ENCODE peak calls at places on chromosomes 16 and 17, in nine cellular contexts. Y, N, V, O, M, E, F, B and C are unnamed samples.

GRCh38 chr17:15480209-15480608 is 12.8 kb upstream of the CDRT4 start:
- DNase-seq in Y (no peak), N (no peak), V (no peak), O (no peak), M (no peak), E (no peak), F (no peak), B (no peak), C (no peak)

GRCh38 chr17:16928406-16929280 is 43.3 kb downstream of the TNFRSF13B start:
- DNase-seq in Y (no peak), N (peak; percentile 59), V (no peak), O (no peak), M (peak; percentile 58), E (no peak), F (no peak), B (no peak), C (no peak)

GRCh38 chr17:75468779-75469373 is 12.4 kb downstream of the TMEM94 start:
- DNase-seq in Y (no peak), N (no peak), V (no peak), O (no peak), M (no peak), E (no peak), F (no peak), B (peak; percentile 74), C (no peak)

GRCh38 chr17:28338056-28338768 is 2.7 kb downstream of the TNFAIP1 start:
- DNase-seq in Y (peak; percentile 89), N (no peak), V (peak; percentile 61), O (no peak), M (no peak), E (no peak), F (no peak), B (no peak), C (no peak)

GRCh38 chr16:88536971-88537751 is 33.0 kb upstream of the ZC3H18 start:
- DNase-seq in Y (no peak), N (no peak), V (no peak), O (no peak), M (no peak), E (peak; percentile 47), F (no peak), B (no peak), C (no peak)

GRCh38 chr16:48860341-48860740 is 250.4 kb upstream of the N4BP1 start:
- DNase-seq in Y (no peak), N (no peak), V (no peak), O (no peak), M (no peak), E (no peak), F (no peak), B (no peak), C (no peak)

GRCh38 chr17:45052052-45052772 is 780 bp upstream of the DCAKD start:
- DNase-seq in Y (peak; percentile 42), N (peak; percentile 88), V (peak; percentile 42), O (no peak), M (no peak), E (peak; percentile 66), F (peak; percentile 50), B (peak; percentile 61), C (peak; percentile 34)

GRCh38 chr17:21025446-21025845 is 17.4 kb downstream of the USP22 start:
- DNase-seq in Y (peak; percentile 69), N (no peak), V (no peak), O (no peak), M (no peak), E (no peak), F (no peak), B (no peak), C (no peak)

GRCh38 chr17:41814195-41814594 is 1.4 kb downstream of the FKBP10 start:
- DNase-seq in Y (peak; percentile 29), N (no peak), V (peak; percentile 59), O (no peak), M (no peak), E (no peak), F (no peak), B (no peak), C (no peak)
- H3K4me3 ChIP-seq in Y (peak overlapping the region; percentile 98), N (no peak overlapping the region), V (peak overlapping the region; percentile 92), O (no peak overlapping the region), M (no peak overlapping the region), E (peak overlapping the region; percentile 82), F (no peak overlapping the region), B (no peak overlapping the region), C (no peak overlapping the region)

DNA sequence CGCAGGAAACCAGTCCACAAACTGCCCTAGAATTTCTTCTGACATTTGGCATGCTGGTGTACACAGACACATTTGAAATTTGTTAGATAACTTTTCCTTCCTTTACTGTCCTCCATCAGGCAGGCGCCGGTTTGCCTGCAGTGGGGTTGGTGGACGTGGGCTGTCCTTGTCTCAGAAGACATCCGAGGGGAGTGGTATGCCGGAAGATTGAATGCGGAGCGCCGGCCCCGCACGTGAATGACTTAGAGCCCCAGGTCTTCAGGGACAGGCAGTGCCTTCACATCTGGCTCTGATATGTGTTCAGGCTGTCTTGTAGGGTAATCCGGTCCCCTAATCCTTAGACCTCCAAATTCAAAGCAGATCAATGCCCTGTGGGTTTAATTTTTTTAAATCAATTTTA is 13.4 kb downstream of the RAB40C start:
- DNase-seq in Y (no peak), N (no peak), V (no peak), O (no peak), M (no peak), E (no peak), F (no peak), B (no peak), C (no peak)
- H3K9me3 ChIP-seq in Y (no peaks in the 10 kb centered on the region), N (no peaks in the 10 kb centered on the region), V (no peaks in the 10 kb centered on the region), O (no peaks in the 10 kb centered on the region), M (no peaks in the 10 kb centered on the region), E (no peaks in the 10 kb centered on the region), F (no peaks in the 10 kb centered on the region), B (no peaks in the 10 kb centered on the region), C (no peaks in the 10 kb centered on the region)

GRCh38 chr16:85015481-85016177 is 4.3 kb upstream of the ZDHHC7 start:
- DNase-seq in Y (no peak), N (no peak), V (no peak), O (no peak), M (no peak), E (peak; percentile 15), F (no peak), B (no peak), C (no peak)
- H3K4me3 ChIP-seq in Y (no peak overlapping the region), N (no peak overlapping the region), V (no peak overlapping the region), O (no peak overlapping the region), M (no peak overlapping the region), E (no peak overlapping the region), F (no peak overlapping the region), B (no peak overlapping the region), C (no peak overlapping the region)

GRCh38 chr16:35196313-35196712 is 1736.9 kb downstream of the TP53TG3F start:
- DNase-seq in Y (no peak), N (no peak), V (no peak), O (no peak), M (no peak), E (no peak), F (no peak), B (no peak), C (no peak)

GRCh38 chr16:35193956-35194355 is 1734.5 kb downstream of the TP53TG3F start:
- DNase-seq in Y (no peak), N (no peak), V (no peak), O (no peak), M (no peak), E (no peak), F (no peak), B (no peak), C (no peak)

GRCh38 chr16:35195864-35196216 is 1736.4 kb downstream of the TP53TG3F start:
- DNase-seq in Y (no peak), N (no peak), V (no peak), O (no peak), M (no peak), E (no peak), F (no peak), B (no peak), C (no peak)

GRCh38 chr16:35195173-35195863 is 1735.9 kb downstream of the TP53TG3F start:
- DNase-seq in Y (no peak), N (no peak), V (no peak), O (no peak), M (no peak), E (no peak), F (no peak), B (no peak), C (no peak)

DNA sequence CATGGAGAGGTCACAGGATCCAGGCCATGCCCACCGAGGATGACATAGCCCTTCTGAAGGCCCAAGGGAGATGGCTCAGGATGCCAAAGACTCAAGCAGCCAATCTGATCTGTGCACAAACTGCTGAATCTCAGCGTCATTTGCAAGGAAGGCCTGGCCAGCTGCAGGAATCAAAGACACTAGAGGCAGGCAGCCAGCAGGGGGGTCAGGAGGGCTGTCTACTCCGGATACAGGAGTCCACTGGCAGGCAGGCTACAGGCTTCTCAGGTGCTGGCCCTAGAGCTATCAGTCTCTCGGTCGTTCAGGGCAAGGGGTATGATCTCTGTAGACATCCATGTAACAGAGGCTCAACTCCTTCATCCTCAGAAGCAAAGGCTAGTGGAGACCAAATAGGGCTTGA is 1735.3 kb downstream of the TP53TG3F start:
- DNase-seq in Y (no peak), N (no peak), V (no peak), O (no peak), M (no peak), E (no peak), F (no peak), B (no peak), C (no peak)
- H3K9me3 ChIP-seq in Y (no peaks in the 10 kb centered on the region), N (no peaks in the 10 kb centered on the region), V (no peaks in the 10 kb centered on the region), O (no peaks in the 10 kb centered on the region), M (peaks cover 11% of the 10 kb centered on the region), E (no peaks in the 10 kb centered on the region), F (no peaks in the 10 kb centered on the region), B (no peaks in the 10 kb centered on the region), C (no peaks in the 10 kb centered on the region)

DNA sequence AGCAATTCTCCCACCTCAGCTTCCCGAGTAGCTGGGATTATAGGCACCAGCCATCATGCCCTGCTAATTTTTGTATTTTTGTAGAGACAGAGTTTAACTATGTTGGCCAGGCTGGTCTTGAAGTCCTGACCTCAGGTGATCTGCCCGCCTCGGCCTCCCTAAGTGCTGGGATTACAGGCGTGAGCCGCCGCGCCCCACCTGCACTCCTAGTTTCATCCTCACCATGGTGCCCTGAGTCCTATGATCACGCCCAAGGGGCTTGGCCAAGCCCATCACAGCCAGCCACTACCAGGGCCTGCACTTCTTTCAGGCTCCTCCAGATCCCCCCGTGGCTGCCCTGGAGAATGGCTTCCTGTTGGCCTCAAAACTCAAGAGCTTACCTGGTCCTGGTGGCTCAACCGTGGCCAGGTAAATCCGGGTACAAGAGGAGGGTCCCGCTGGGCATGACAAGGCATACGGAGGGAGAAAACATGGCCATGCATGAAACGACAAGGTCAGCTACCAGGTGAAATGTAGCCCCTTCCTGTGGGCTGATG is 20.4 kb upstream of the TFAP4 start:
- DNase-seq in Y (no peak), N (no peak), V (no peak), O (no peak), M (no peak), E (no peak), F (no peak), B (no peak), C (no peak)
- H3K4me3 ChIP-seq in Y (no peak overlapping the region), N (no peak overlapping the region), V (no peak overlapping the region), O (no peak overlapping the region), M (no peak overlapping the region), E (peak overlapping the region; percentile 45), F (no peak overlapping the region), B (no peak overlapping the region), C (no peak overlapping the region)

DNA sequence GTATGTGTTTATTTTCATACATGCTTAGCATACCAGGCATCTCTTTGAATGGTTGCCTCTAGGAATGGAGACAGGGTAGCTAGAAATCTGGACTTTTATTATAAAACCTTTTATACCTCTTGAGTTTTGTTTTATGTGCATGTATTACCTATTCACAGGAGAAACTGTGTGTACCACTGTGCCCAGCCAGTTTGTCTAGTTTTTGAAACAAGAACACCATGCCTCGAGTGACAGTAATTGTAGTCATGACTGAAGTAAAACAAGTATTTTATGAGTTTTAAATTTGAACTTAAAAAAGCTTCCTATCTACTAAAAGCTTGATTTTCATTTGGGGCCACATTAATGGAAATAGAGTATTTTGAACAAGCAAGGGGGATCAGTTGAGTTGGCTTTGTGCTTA is 57.4 kb downstream of the SNTB2 start:
- DNase-seq in Y (no peak), N (no peak), V (no peak), O (no peak), M (no peak), E (no peak), F (no peak), B (no peak), C (no peak)
- H3K9me3 ChIP-seq in Y (no peaks in the 10 kb centered on the region), N (no peaks in the 10 kb centered on the region), V (no peaks in the 10 kb centered on the region), O (no peaks in the 10 kb centered on the region), M (no peaks in the 10 kb centered on the region), E (no peaks in the 10 kb centered on the region), F (no peaks in the 10 kb centered on the region), B (no peaks in the 10 kb centered on the region), C (no peaks in the 10 kb centered on the region)